ENCODE peak calls at places on chromosomes 12 and 14, in six cellular contexts. One of them, this sample, is unnamed.

GRCh38 chr12:95790025-95790911 is at the start of gene NTN4:
- DNase-seq in neuronal stem cell: peak
- DNase-seq in IMR-90: peak
- DNase-seq in trophoblast cell: peak
- DNase-seq in mesenchymal stem cell: peak
- DNase-seq in H1: no peak
- DNase-seq in this sample: peak

GRCh38 chr12:57810450-57810849 is 8.1 kb downstream of the AVIL start:
- DNase-seq in neuronal stem cell: no peak
- DNase-seq in IMR-90: peak
- DNase-seq in trophoblast cell: no peak
- DNase-seq in mesenchymal stem cell: no peak
- DNase-seq in H1: no peak
- DNase-seq in this sample: no peak

GRCh38 chr14:100526632-100527031 is 60.6 kb downstream of the BEGAIN start:
- DNase-seq in neuronal stem cell: no peak
- DNase-seq in IMR-90: peak
- DNase-seq in trophoblast cell: no peak
- DNase-seq in mesenchymal stem cell: no peak
- DNase-seq in H1: no peak
- DNase-seq in this sample: no peak

GRCh38 chr14:51999084-51999483 is 9.7 kb downstream of the RTRAF start:
- DNase-seq in neuronal stem cell: no peak
- DNase-seq in IMR-90: peak
- DNase-seq in trophoblast cell: no peak
- DNase-seq in mesenchymal stem cell: no peak
- DNase-seq in H1: no peak
- DNase-seq in this sample: no peak

GRCh38 chr14:87994974-87995373 is 2.0 kb upstream of the GALC start:
- DNase-seq in neuronal stem cell: no peak
- DNase-seq in IMR-90: no peak
- DNase-seq in trophoblast cell: no peak
- DNase-seq in mesenchymal stem cell: peak
- DNase-seq in H1: no peak
- DNase-seq in this sample: no peak

GRCh38 chr12:39103552-39104165 is 198.3 kb upstream of the CPNE8 start:
- DNase-seq in neuronal stem cell: peak
- DNase-seq in IMR-90: no peak
- DNase-seq in trophoblast cell: no peak
- DNase-seq in mesenchymal stem cell: peak
- DNase-seq in H1: no peak
- DNase-seq in this sample: no peak

GRCh38 chr12:49979061-49979586 is 6.4 kb downstream of the AQP6 start:
- DNase-seq in neuronal stem cell: no peak
- DNase-seq in IMR-90: no peak
- DNase-seq in trophoblast cell: no peak
- DNase-seq in mesenchymal stem cell: no peak
- DNase-seq in H1: no peak
- DNase-seq in this sample: no peak

GRCh38 chr14:104570869-104571635 is 8.5 kb upstream of the C14orf180 start:
- DNase-seq in neuronal stem cell: no peak
- DNase-seq in IMR-90: no peak
- DNase-seq in trophoblast cell: no peak
- DNase-seq in mesenchymal stem cell: no peak
- DNase-seq in H1: no peak
- DNase-seq in this sample: no peak

GRCh38 chr12:65308001-65308400 is 29.5 kb downstream of the MSRB3 start:
- DNase-seq in neuronal stem cell: no peak
- DNase-seq in IMR-90: peak
- DNase-seq in trophoblast cell: no peak
- DNase-seq in mesenchymal stem cell: peak
- DNase-seq in H1: no peak
- DNase-seq in this sample: no peak

GRCh38 chr12:65306229-65306602 is 27.7 kb downstream of the MSRB3 start:
- DNase-seq in neuronal stem cell: no peak
- DNase-seq in IMR-90: peak
- DNase-seq in trophoblast cell: no peak
- DNase-seq in mesenchymal stem cell: no peak
- DNase-seq in H1: no peak
- DNase-seq in this sample: no peak

GRCh38 chr12:65302891-65303290 is 24.4 kb downstream of the MSRB3 start:
- DNase-seq in neuronal stem cell: no peak
- DNase-seq in IMR-90: no peak
- DNase-seq in trophoblast cell: no peak
- DNase-seq in mesenchymal stem cell: no peak
- DNase-seq in H1: no peak
- DNase-seq in this sample: no peak

GRCh38 chr12:65306603-65307501 is 28.4 kb downstream of the MSRB3 start:
- DNase-seq in neuronal stem cell: no peak
- DNase-seq in IMR-90: peak
- DNase-seq in trophoblast cell: peak
- DNase-seq in mesenchymal stem cell: peak
- DNase-seq in H1: no peak
- DNase-seq in this sample: peak

DNA sequence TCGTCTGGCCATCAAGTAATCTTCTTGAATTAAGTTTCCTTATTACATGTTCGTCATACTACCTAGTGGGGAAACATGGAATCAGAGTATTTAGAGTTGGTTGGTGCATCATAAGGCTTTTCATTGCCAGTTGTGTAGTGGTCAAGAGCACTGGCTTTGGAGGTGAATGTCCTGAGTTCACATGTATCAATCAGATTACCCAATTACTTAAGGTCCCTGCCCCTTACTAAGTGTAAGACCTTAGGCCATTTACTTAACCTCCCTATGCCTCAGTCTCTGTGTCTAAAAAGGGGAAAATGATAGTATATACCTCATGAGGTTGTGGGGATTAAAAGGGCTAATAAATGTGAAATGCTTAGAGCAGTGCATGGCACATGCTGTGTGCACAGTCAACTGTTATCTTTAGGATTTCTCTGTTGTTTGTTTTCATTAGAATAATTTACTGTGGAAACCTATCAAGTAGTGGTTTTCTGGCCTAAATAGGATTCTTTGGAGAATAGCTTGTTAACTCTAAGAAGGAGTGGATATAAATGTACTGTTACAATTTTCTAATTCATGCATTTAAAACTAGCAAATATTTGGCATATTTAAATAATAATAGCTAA is 27.0 kb downstream of the MSRB3 start:
- DNase-seq in neuronal stem cell: no peak
- DNase-seq in IMR-90: peak
- DNase-seq in trophoblast cell: no peak
- DNase-seq in mesenchymal stem cell: peak
- DNase-seq in H1: no peak
- DNase-seq in this sample: no peak
- H4K91ac ChIP-seq in neuronal stem cell: no peak
- H4K91ac ChIP-seq in IMR-90: no peak
- H4K91ac ChIP-seq in trophoblast cell: peak
- H4K91ac ChIP-seq in mesenchymal stem cell: peak
- H4K91ac ChIP-seq in H1: no peak
- H4K91ac ChIP-seq in this sample: no peak

GRCh38 chr14:41549282-41549681 is 57.4 kb upstream of the LRFN5 start:
- DNase-seq in neuronal stem cell: no peak
- DNase-seq in IMR-90: no peak
- DNase-seq in trophoblast cell: no peak
- DNase-seq in mesenchymal stem cell: no peak
- DNase-seq in H1: no peak
- DNase-seq in this sample: no peak
- H4K91ac ChIP-seq in neuronal stem cell: no peak
- H4K91ac ChIP-seq in IMR-90: no peak
- H4K91ac ChIP-seq in trophoblast cell: no peak
- H4K91ac ChIP-seq in mesenchymal stem cell: no peak
- H4K91ac ChIP-seq in H1: no peak
- H4K91ac ChIP-seq in this sample: no peak

GRCh38 chr14:22772725-22773124 is 6.2 kb downstream of the OXA1L start:
- DNase-seq in neuronal stem cell: no peak
- DNase-seq in IMR-90: no peak
- DNase-seq in trophoblast cell: no peak
- DNase-seq in mesenchymal stem cell: no peak
- DNase-seq in H1: no peak
- DNase-seq in this sample: no peak
- H4K91ac ChIP-seq in neuronal stem cell: no peak
- H4K91ac ChIP-seq in IMR-90: no peak
- H4K91ac ChIP-seq in trophoblast cell: no peak
- H4K91ac ChIP-seq in mesenchymal stem cell: no peak
- H4K91ac ChIP-seq in H1: no peak
- H4K91ac ChIP-seq in this sample: no peak

GRCh38 chr14:105877645-105878044 is 351.3 kb downstream of the TMEM121 start:
- DNase-seq in neuronal stem cell: no peak
- DNase-seq in IMR-90: no peak
- DNase-seq in trophoblast cell: peak
- DNase-seq in mesenchymal stem cell: no peak
- DNase-seq in H1: no peak
- DNase-seq in this sample: no peak
- H4K91ac ChIP-seq in neuronal stem cell: no peak
- H4K91ac ChIP-seq in IMR-90: no peak
- H4K91ac ChIP-seq in trophoblast cell: no peak
- H4K91ac ChIP-seq in mesenchymal stem cell: no peak
- H4K91ac ChIP-seq in H1: no peak
- H4K91ac ChIP-seq in this sample: no peak

DNA sequence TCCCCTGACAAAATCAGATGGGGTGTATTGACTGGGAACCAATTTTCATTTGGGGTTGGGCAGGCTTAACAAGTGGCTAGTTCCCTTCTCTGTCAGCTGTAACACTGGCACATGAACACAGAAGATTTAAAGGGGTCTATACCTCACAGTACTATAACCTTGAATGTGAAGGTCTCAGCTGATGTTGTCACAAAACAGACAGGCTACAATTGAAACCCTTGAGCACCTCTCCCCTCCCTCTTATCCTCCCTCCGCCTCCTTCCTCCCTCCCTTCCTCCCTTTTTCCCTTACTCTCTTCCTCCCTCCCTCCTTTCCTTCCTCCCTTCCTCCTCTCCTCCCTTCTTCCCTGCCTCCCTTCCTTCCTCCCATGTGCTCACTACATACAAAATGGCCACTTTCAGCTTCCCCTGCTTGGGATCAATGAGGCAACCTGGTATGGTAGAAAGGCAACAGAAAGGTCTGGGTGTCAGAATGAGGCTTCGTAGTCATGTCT is 262.4 kb downstream of the TTC6 start:
- DNase-seq in neuronal stem cell: no peak
- DNase-seq in IMR-90: no peak
- DNase-seq in trophoblast cell: no peak
- DNase-seq in mesenchymal stem cell: no peak
- DNase-seq in H1: no peak
- DNase-seq in this sample: no peak
- H4K91ac ChIP-seq in neuronal stem cell: no peak
- H4K91ac ChIP-seq in IMR-90: no peak
- H4K91ac ChIP-seq in trophoblast cell: no peak
- H4K91ac ChIP-seq in mesenchymal stem cell: no peak
- H4K91ac ChIP-seq in H1: no peak
- H4K91ac ChIP-seq in this sample: no peak

GRCh38 chr12:71009414-71010142 is 89.0 kb upstream of the PTPRR start:
- DNase-seq in neuronal stem cell: no peak
- DNase-seq in IMR-90: no peak
- DNase-seq in trophoblast cell: no peak
- DNase-seq in mesenchymal stem cell: no peak
- DNase-seq in H1: no peak
- DNase-seq in this sample: no peak

GRCh38 chr12:71004578-71004977 is 84.0 kb upstream of the PTPRR start:
- DNase-seq in neuronal stem cell: no peak
- DNase-seq in IMR-90: no peak
- DNase-seq in trophoblast cell: no peak
- DNase-seq in mesenchymal stem cell: no peak
- DNase-seq in H1: no peak
- DNase-seq in this sample: no peak

GRCh38 chr12:71007736-71008449 is 87.4 kb upstream of the PTPRR start:
- DNase-seq in neuronal stem cell: no peak
- DNase-seq in IMR-90: no peak
- DNase-seq in trophoblast cell: no peak
- DNase-seq in mesenchymal stem cell: no peak
- DNase-seq in H1: no peak
- DNase-seq in this sample: no peak

GRCh38 chr12:71007025-71007424 is 86.5 kb upstream of the PTPRR start:
- DNase-seq in neuronal stem cell: no peak
- DNase-seq in IMR-90: no peak
- DNase-seq in trophoblast cell: no peak
- DNase-seq in mesenchymal stem cell: no peak
- DNase-seq in H1: no peak
- DNase-seq in this sample: no peak

DNA sequence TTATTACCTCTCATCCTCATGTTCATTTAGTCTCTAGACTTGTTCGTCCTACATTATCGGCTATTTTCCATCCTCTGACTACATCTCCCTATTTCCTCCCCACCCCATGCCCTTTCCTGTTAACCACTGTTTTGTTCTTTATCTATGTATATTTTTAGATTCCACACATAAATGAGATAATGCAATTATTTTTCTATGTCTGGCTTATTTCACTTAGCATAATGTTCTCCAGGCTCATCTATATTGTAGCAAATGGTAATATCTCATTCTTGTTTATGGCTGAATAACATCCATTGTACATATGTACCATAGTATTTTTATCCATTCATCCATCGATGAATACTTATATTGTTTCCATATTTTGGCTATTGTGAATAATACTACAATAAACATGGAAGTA is 84.6 kb upstream of the PTPRR start:
- DNase-seq in neuronal stem cell: no peak
- DNase-seq in IMR-90: no peak
- DNase-seq in trophoblast cell: no peak
- DNase-seq in mesenchymal stem cell: no peak
- DNase-seq in H1: no peak
- DNase-seq in this sample: no peak
- H4K91ac ChIP-seq in neuronal stem cell: no peak
- H4K91ac ChIP-seq in IMR-90: no peak
- H4K91ac ChIP-seq in trophoblast cell: no peak
- H4K91ac ChIP-seq in mesenchymal stem cell: no peak
- H4K91ac ChIP-seq in H1: no peak
- H4K91ac ChIP-seq in this sample: no peak

DNA sequence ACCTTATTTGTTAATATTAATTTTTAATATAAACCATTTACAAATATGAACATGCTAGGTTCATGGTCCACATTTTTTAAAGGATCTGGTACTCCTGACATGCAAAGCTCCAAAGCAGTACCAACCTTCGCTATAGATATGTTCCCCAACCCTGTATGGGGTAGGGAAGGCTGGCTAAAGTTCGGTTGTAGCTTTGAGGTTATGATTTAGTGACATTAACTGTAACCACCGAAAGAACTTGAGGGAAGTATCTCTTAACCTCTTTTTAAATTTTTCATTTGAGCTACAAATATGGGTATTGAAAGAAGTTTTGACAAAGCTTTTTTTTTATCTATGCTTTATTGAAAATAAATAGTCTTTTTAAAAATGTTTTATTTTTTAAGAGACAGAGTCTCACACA is 115.5 kb downstream of the DYRK2 start:
- DNase-seq in neuronal stem cell: no peak
- DNase-seq in IMR-90: no peak
- DNase-seq in trophoblast cell: no peak
- DNase-seq in mesenchymal stem cell: no peak
- DNase-seq in H1: no peak
- DNase-seq in this sample: no peak
- H4K91ac ChIP-seq in neuronal stem cell: no peak
- H4K91ac ChIP-seq in IMR-90: no peak
- H4K91ac ChIP-seq in trophoblast cell: no peak
- H4K91ac ChIP-seq in mesenchymal stem cell: no peak
- H4K91ac ChIP-seq in H1: no peak
- H4K91ac ChIP-seq in this sample: no peak

GRCh38 chr14:67371247-67372148 is 11.4 kb downstream of the EIF2S1 start:
- DNase-seq in neuronal stem cell: no peak
- DNase-seq in IMR-90: no peak
- DNase-seq in trophoblast cell: no peak
- DNase-seq in mesenchymal stem cell: peak
- DNase-seq in H1: no peak
- DNase-seq in this sample: no peak
- H4K91ac ChIP-seq in neuronal stem cell: no peak
- H4K91ac ChIP-seq in IMR-90: no peak
- H4K91ac ChIP-seq in trophoblast cell: no peak
- H4K91ac ChIP-seq in mesenchymal stem cell: no peak
- H4K91ac ChIP-seq in H1: no peak
- H4K91ac ChIP-seq in this sample: no peak

This sample was measured in H9.